ENCODE peak calls at places on chromosome 12, in nine cellular contexts. One of them, this sample, is unnamed. For H3K4me1, the result is how much of the 10 kb centered on the place peaks cover.

GRCh38 chr12:46556820-46557524 is 184.4 kb upstream of the SLC38A2 start:
- DNase-seq in tibial nerve: no peak
- DNase-seq in mammary epithelial cell: peak
- DNase-seq in fibroblast of lung: peak
- DNase-seq in CD8-positive, alpha-beta memory T cell: no peak
- DNase-seq in tibial artery: no peak
- DNase-seq in neuronal stem cell: no peak
- DNase-seq in CD8-positive, alpha-beta T cell: no peak
- DNase-seq in mesendoderm: no peak
- DNase-seq in this sample: no peak

GRCh38 chr12:93805736-93806141 is 128.6 kb downstream of the CRADD start:
- DNase-seq in tibial nerve: no peak
- DNase-seq in neuronal stem cell: no peak
- DNase-seq in fibroblast of lung: no peak
- DNase-seq in CD8-positive, alpha-beta memory T cell: no peak
- DNase-seq in tibial artery: no peak
- DNase-seq in mammary epithelial cell: no peak
- DNase-seq in mesendoderm: peak
- DNase-seq in CD8-positive, alpha-beta T cell: no peak
- DNase-seq in this sample: no peak

GRCh38 chr12:96177013-96177412 is 17.2 kb upstream of the ELK3 start:
- DNase-seq in mesendoderm: no peak
- DNase-seq in mammary epithelial cell: peak
- DNase-seq in CD8-positive, alpha-beta T cell: peak
- DNase-seq in tibial nerve: no peak
- DNase-seq in fibroblast of lung: peak
- DNase-seq in CD8-positive, alpha-beta memory T cell: no peak
- DNase-seq in neuronal stem cell: no peak
- DNase-seq in tibial artery: no peak
- DNase-seq in this sample: no peak

GRCh38 chr12:9751204-9752144 is 9.2 kb downstream of the CD69 start:
- DNase-seq in neuronal stem cell: no peak
- DNase-seq in mesendoderm: peak
- DNase-seq in mammary epithelial cell: peak
- DNase-seq in CD8-positive, alpha-beta T cell: no peak
- DNase-seq in tibial artery: no peak
- DNase-seq in fibroblast of lung: no peak
- DNase-seq in CD8-positive, alpha-beta memory T cell: peak
- DNase-seq in tibial nerve: no peak
- DNase-seq in this sample: no peak

GRCh38 chr12:40843495-40843894 is 151.3 kb downstream of the CNTN1 start:
- DNase-seq in tibial nerve: no peak
- DNase-seq in CD8-positive, alpha-beta T cell: no peak
- DNase-seq in CD8-positive, alpha-beta memory T cell: no peak
- DNase-seq in mesendoderm: no peak
- DNase-seq in fibroblast of lung: no peak
- DNase-seq in neuronal stem cell: no peak
- DNase-seq in mammary epithelial cell: no peak
- DNase-seq in tibial artery: no peak
- DNase-seq in this sample: no peak

GRCh38 chr12:70448371-70448770 is 82.3 kb downstream of the KCNMB4 start:
- DNase-seq in CD8-positive, alpha-beta memory T cell: no peak
- DNase-seq in fibroblast of lung: no peak
- DNase-seq in tibial artery: no peak
- DNase-seq in mesendoderm: no peak
- DNase-seq in tibial nerve: no peak
- DNase-seq in neuronal stem cell: no peak
- DNase-seq in mammary epithelial cell: no peak
- DNase-seq in CD8-positive, alpha-beta T cell: no peak
- DNase-seq in this sample: no peak

GRCh38 chr12:42589465-42590323 is at the start of gene PRICKLE1:
- DNase-seq in fibroblast of lung: peak
- DNase-seq in CD8-positive, alpha-beta T cell: no peak
- DNase-seq in tibial nerve: no peak
- DNase-seq in mammary epithelial cell: peak
- DNase-seq in mesendoderm: peak
- DNase-seq in CD8-positive, alpha-beta memory T cell: no peak
- DNase-seq in neuronal stem cell: peak
- DNase-seq in tibial artery: no peak
- DNase-seq in this sample: peak

GRCh38 chr12:11693626-11694025 is 44.2 kb downstream of the ETV6 start:
- DNase-seq in CD8-positive, alpha-beta memory T cell: no peak
- DNase-seq in neuronal stem cell: no peak
- DNase-seq in CD8-positive, alpha-beta T cell: no peak
- DNase-seq in mammary epithelial cell: no peak
- DNase-seq in tibial nerve: no peak
- DNase-seq in tibial artery: no peak
- DNase-seq in mesendoderm: no peak
- DNase-seq in fibroblast of lung: no peak
- DNase-seq in this sample: no peak

GRCh38 chr12:93571360-93571853 is 1.1 kb upstream of the SOCS2 start:
- DNase-seq in neuronal stem cell: peak
- DNase-seq in mammary epithelial cell: peak
- DNase-seq in CD8-positive, alpha-beta memory T cell: peak
- DNase-seq in tibial artery: peak
- DNase-seq in tibial nerve: peak
- DNase-seq in mesendoderm: peak
- DNase-seq in CD8-positive, alpha-beta T cell: peak
- DNase-seq in fibroblast of lung: peak
- DNase-seq in this sample: peak

GRCh38 chr12:6224550-6224949 is 24.4 kb downstream of the CD9 start:
- DNase-seq in tibial artery: peak
- DNase-seq in mammary epithelial cell: peak
- DNase-seq in CD8-positive, alpha-beta T cell: no peak
- DNase-seq in mesendoderm: no peak
- DNase-seq in fibroblast of lung: peak
- DNase-seq in CD8-positive, alpha-beta memory T cell: no peak
- DNase-seq in tibial nerve: no peak
- DNase-seq in neuronal stem cell: no peak
- DNase-seq in this sample: no peak

GRCh38 chr12:88733003-88733402 is 152.7 kb upstream of the KITLG start:
- DNase-seq in mesendoderm: no peak
- DNase-seq in neuronal stem cell: no peak
- DNase-seq in CD8-positive, alpha-beta T cell: no peak
- DNase-seq in fibroblast of lung: no peak
- DNase-seq in tibial nerve: no peak
- DNase-seq in CD8-positive, alpha-beta memory T cell: no peak
- DNase-seq in tibial artery: no peak
- DNase-seq in mammary epithelial cell: no peak
- DNase-seq in this sample: no peak

GRCh38 chr12:77152623-77153193 is 87.3 kb upstream of the E2F7 start:
- DNase-seq in CD8-positive, alpha-beta memory T cell: no peak
- DNase-seq in fibroblast of lung: peak
- DNase-seq in CD8-positive, alpha-beta T cell: no peak
- DNase-seq in tibial artery: no peak
- DNase-seq in neuronal stem cell: peak
- DNase-seq in mesendoderm: peak
- DNase-seq in tibial nerve: peak
- DNase-seq in mammary epithelial cell: peak
- DNase-seq in this sample: no peak

GRCh38 chr12:49626169-49626835 is 2.9 kb downstream of the PRPF40B start:
- DNase-seq in tibial artery: no peak
- DNase-seq in mammary epithelial cell: peak
- DNase-seq in mesendoderm: no peak
- DNase-seq in CD8-positive, alpha-beta T cell: no peak
- DNase-seq in fibroblast of lung: no peak
- DNase-seq in CD8-positive, alpha-beta memory T cell: peak
- DNase-seq in tibial nerve: no peak
- DNase-seq in neuronal stem cell: no peak
- DNase-seq in this sample: no peak

GRCh38 chr12:111411187-111411764 is 5.6 kb downstream of the SH2B3 start:
- DNase-seq in neuronal stem cell: no peak
- DNase-seq in fibroblast of lung: no peak
- DNase-seq in CD8-positive, alpha-beta memory T cell: no peak
- DNase-seq in mesendoderm: no peak
- DNase-seq in mammary epithelial cell: no peak
- DNase-seq in tibial nerve: no peak
- DNase-seq in tibial artery: no peak
- DNase-seq in CD8-positive, alpha-beta T cell: no peak
- DNase-seq in this sample: no peak

GRCh38 chr12:111408686-111409402 is 3.1 kb downstream of the SH2B3 start:
- DNase-seq in neuronal stem cell: no peak
- DNase-seq in tibial nerve: no peak
- DNase-seq in tibial artery: no peak
- DNase-seq in fibroblast of lung: no peak
- DNase-seq in CD8-positive, alpha-beta T cell: no peak
- DNase-seq in mammary epithelial cell: no peak
- DNase-seq in mesendoderm: no peak
- DNase-seq in CD8-positive, alpha-beta memory T cell: no peak
- DNase-seq in this sample: no peak

GRCh38 chr12:111409403-111410228 is 3.9 kb downstream of the SH2B3 start:
- DNase-seq in CD8-positive, alpha-beta T cell: no peak
- DNase-seq in tibial artery: peak
- DNase-seq in fibroblast of lung: peak
- DNase-seq in tibial nerve: no peak
- DNase-seq in CD8-positive, alpha-beta memory T cell: no peak
- DNase-seq in mammary epithelial cell: peak
- DNase-seq in mesendoderm: peak
- DNase-seq in neuronal stem cell: no peak
- DNase-seq in this sample: peak

GRCh38 chr12:111412007-111412829 is 6.5 kb downstream of the SH2B3 start:
- DNase-seq in tibial artery: no peak
- DNase-seq in CD8-positive, alpha-beta T cell: no peak
- DNase-seq in neuronal stem cell: no peak
- DNase-seq in mesendoderm: peak
- DNase-seq in tibial nerve: no peak
- DNase-seq in mammary epithelial cell: no peak
- DNase-seq in CD8-positive, alpha-beta memory T cell: no peak
- DNase-seq in fibroblast of lung: no peak
- DNase-seq in this sample: no peak

DNA sequence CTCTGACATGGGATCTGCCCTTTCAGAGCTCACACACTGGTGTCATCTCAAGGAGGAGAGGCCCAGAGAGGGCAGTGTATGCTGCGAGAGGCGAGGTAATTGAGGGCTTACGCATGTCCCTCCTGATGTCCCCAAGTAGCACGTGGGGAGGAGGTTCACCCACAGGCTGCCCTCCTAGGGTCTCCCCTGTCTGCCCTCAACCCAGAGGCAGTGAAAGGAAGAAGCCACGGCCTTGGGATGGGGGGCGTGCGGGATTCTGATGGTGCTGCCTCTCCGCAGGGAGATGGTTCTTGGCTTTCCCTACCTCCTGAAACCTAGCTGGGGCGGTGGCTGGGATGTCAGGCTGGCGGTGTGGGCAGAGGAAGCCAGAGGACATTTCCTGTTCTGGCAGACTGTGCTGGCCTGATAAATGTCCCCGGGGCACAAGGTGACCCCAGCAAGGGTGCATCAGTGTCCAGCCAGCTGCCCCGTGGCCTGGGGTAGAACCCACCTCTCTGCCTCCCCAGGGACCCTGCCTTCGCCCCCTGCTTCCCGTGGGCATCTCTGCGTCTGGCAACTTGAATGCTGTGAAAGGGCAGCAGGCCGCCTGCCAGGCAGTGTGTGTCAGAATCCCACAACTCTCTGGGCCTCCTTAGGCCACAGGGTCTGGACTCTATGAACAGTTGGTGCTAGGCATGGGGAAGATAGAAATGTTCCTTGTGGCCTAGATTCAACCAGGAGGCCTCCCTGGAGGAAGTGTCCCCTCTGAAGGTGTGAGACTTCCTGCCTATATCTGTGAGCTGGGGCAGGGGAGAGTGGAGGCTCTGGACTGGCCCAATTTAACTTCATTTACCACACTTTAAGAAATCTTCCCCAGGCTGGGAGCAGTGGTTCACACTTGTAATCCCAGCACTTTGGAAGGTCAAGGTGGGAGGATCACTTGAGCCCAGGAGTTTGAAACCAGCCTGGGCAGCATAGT is 4.8 kb downstream of the SH2B3 start:
- DNase-seq in mesendoderm: no peak
- DNase-seq in CD8-positive, alpha-beta memory T cell: no peak
- DNase-seq in mammary epithelial cell: no peak
- DNase-seq in tibial artery: no peak
- DNase-seq in CD8-positive, alpha-beta T cell: no peak
- DNase-seq in tibial nerve: no peak
- DNase-seq in fibroblast of lung: peak
- DNase-seq in neuronal stem cell: no peak
- DNase-seq in this sample: no peak
- H3K4me3 ChIP-seq in mesendoderm: no peak
- H3K4me3 ChIP-seq in CD8-positive, alpha-beta memory T cell: no peak
- H3K4me3 ChIP-seq in mammary epithelial cell: no peak
- H3K4me3 ChIP-seq in tibial artery: peak
- H3K4me3 ChIP-seq in CD8-positive, alpha-beta T cell: no peak
- H3K4me3 ChIP-seq in tibial nerve: no peak
- H3K4me3 ChIP-seq in fibroblast of lung: no peak
- H3K4me3 ChIP-seq in neuronal stem cell: no peak
- H3K4me3 ChIP-seq in this sample: peak

GRCh38 chr12:75345531-75345930 is 11.1 kb downstream of the GLIPR1L1 start:
- DNase-seq in tibial nerve: no peak
- DNase-seq in CD8-positive, alpha-beta memory T cell: no peak
- DNase-seq in CD8-positive, alpha-beta T cell: no peak
- DNase-seq in tibial artery: no peak
- DNase-seq in mesendoderm: no peak
- DNase-seq in mammary epithelial cell: peak
- DNase-seq in neuronal stem cell: no peak
- DNase-seq in fibroblast of lung: no peak
- DNase-seq in this sample: no peak
- H3K27ac ChIP-seq in tibial nerve: no peak
- H3K27ac ChIP-seq in CD8-positive, alpha-beta memory T cell: no peak
- H3K27ac ChIP-seq in CD8-positive, alpha-beta T cell: no peak
- H3K27ac ChIP-seq in tibial artery: no peak
- H3K27ac ChIP-seq in mesendoderm: no peak
- H3K27ac ChIP-seq in mammary epithelial cell: no peak
- H3K27ac ChIP-seq in neuronal stem cell: no peak
- H3K27ac ChIP-seq in fibroblast of lung: no peak
- H3K27ac ChIP-seq in this sample: no peak

GRCh38 chr12:17618831-17619230 is 471.2 kb downstream of the RERGL start:
- DNase-seq in tibial artery: no peak
- DNase-seq in neuronal stem cell: no peak
- DNase-seq in CD8-positive, alpha-beta memory T cell: no peak
- DNase-seq in fibroblast of lung: no peak
- DNase-seq in mammary epithelial cell: no peak
- DNase-seq in mesendoderm: no peak
- DNase-seq in tibial nerve: no peak
- DNase-seq in CD8-positive, alpha-beta T cell: no peak
- DNase-seq in this sample: no peak
- H3K4me1 ChIP-seq in tibial artery: under half
- H3K4me1 ChIP-seq in neuronal stem cell: under half
- H3K4me1 ChIP-seq in CD8-positive, alpha-beta memory T cell: under half
- H3K4me1 ChIP-seq in fibroblast of lung: under half
- H3K4me1 ChIP-seq in mammary epithelial cell: under half
- H3K4me1 ChIP-seq in mesendoderm: under half
- H3K4me1 ChIP-seq in tibial nerve: under half
- H3K4me1 ChIP-seq in CD8-positive, alpha-beta T cell: under half
- H3K4me1 ChIP-seq in this sample: under half

DNA sequence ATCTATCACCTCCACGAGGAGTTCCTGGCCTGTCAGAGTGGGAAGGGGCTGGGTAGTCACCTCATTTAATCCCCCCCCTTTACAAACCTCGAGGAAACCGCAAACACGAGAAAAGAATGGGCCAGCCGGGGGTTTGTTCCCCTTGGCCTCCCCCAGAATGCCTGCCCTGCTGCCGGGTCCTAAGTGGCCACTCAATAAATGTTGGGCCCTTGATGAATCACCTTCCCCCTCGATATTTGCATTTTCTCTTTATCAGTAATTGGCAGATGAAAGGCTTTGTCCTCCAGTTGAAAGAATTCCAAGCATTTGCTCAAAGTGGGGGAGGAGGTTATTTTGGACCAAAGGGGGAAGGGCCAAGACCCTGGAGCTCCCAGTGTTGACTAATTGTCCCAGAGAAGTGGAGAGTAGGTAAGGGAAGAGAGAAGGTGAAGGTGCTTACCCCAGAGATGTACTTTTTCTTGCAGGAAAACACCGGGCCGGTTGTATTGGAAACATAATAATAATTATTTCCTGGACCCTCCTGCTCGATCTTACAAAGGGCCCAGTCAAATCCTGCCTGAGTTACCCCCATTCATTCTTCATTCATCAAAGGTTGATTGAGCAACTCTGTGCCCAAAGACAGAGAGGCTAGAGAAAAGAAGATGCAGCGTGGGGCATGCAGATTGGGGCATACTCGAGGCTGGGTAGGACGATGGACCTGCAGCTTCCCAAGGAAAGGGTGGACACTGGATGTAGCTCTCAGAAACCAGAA is 1.9 kb upstream of the KDM2B start:
- DNase-seq in fibroblast of lung: no peak
- DNase-seq in mammary epithelial cell: no peak
- DNase-seq in tibial artery: no peak
- DNase-seq in neuronal stem cell: peak
- DNase-seq in CD8-positive, alpha-beta T cell: no peak
- DNase-seq in CD8-positive, alpha-beta memory T cell: no peak
- DNase-seq in mesendoderm: peak
- DNase-seq in tibial nerve: no peak
- DNase-seq in this sample: no peak
- H3K4me3 ChIP-seq in fibroblast of lung: peak
- H3K4me3 ChIP-seq in mammary epithelial cell: no peak
- H3K4me3 ChIP-seq in tibial artery: no peak
- H3K4me3 ChIP-seq in neuronal stem cell: peak
- H3K4me3 ChIP-seq in CD8-positive, alpha-beta T cell: no peak
- H3K4me3 ChIP-seq in CD8-positive, alpha-beta memory T cell: no peak
- H3K4me3 ChIP-seq in mesendoderm: no peak
- H3K4me3 ChIP-seq in tibial nerve: no peak
- H3K4me3 ChIP-seq in this sample: no peak